ENCODE peak calls at places on chromosomes 1 and 21, in ten cellular contexts. One of them, this sample, is unnamed.
A peak's percentile ranks its signal among the peaks of the same experiment; 100 is the strongest.

GRCh38 chr1:27644369-27645070 is 9.5 kb upstream of the FGR start:
- DNase-seq in AG09309: no peak
- DNase-seq in pancreas: no peak
- DNase-seq in IMR-90: no peak
- DNase-seq in stimulated activated CD4-positive, alpha-beta T cell treated with anti-CD3 and anti-CD28 coated beads, TNF-alpha, amount 100 ng/mL, for 24 hours: no peak
- DNase-seq in NCI-H446: no peak
- DNase-seq in AG08395: no peak
- DNase-seq in BJ: no peak
- DNase-seq in HEK293T: no peak
- DNase-seq in activated gamma-delta T cell treated with Interleukin-2 at 50 U/mL for 16 hours: no peak
- DNase-seq in this sample: no peak

GRCh38 chr1:154584267-154584994 is 16.9 kb downstream of the CHRNB2 start:
- DNase-seq in AG09309: no peak
- DNase-seq in pancreas: no peak
- DNase-seq in IMR-90: no peak
- DNase-seq in stimulated activated CD4-positive, alpha-beta T cell treated with anti-CD3 and anti-CD28 coated beads, TNF-alpha, amount 100 ng/mL, for 24 hours: no peak
- DNase-seq in NCI-H446: no peak
- DNase-seq in AG08395: no peak
- DNase-seq in BJ: no peak
- DNase-seq in HEK293T: no peak
- DNase-seq in activated gamma-delta T cell treated with Interleukin-2 at 50 U/mL for 16 hours: no peak
- DNase-seq in this sample: no peak

GRCh38 chr1:10670190-10670589 is 126.3 kb downstream of the CASZ1 start:
- DNase-seq in AG09309: no peak
- DNase-seq in pancreas: no peak
- DNase-seq in IMR-90: no peak
- DNase-seq in stimulated activated CD4-positive, alpha-beta T cell treated with anti-CD3 and anti-CD28 coated beads, TNF-alpha, amount 100 ng/mL, for 24 hours: no peak
- DNase-seq in NCI-H446: no peak
- DNase-seq in AG08395: no peak
- DNase-seq in BJ: no peak
- DNase-seq in HEK293T: no peak
- DNase-seq in activated gamma-delta T cell treated with Interleukin-2 at 50 U/mL for 16 hours: no peak
- DNase-seq in this sample: no peak

GRCh38 chr1:180230791-180231505 is 884 bp downstream of the LHX4 start:
- DNase-seq in AG09309: no peak
- DNase-seq in pancreas: no peak
- DNase-seq in IMR-90: peak; percentile 51
- DNase-seq in stimulated activated CD4-positive, alpha-beta T cell treated with anti-CD3 and anti-CD28 coated beads, TNF-alpha, amount 100 ng/mL, for 24 hours: no peak
- DNase-seq in NCI-H446: peak; percentile 21
- DNase-seq in AG08395: peak; percentile 51
- DNase-seq in BJ: no peak
- DNase-seq in HEK293T: peak; percentile 61
- DNase-seq in activated gamma-delta T cell treated with Interleukin-2 at 50 U/mL for 16 hours: no peak
- DNase-seq in this sample: no peak

GRCh38 chr1:51313961-51314777 is 16.2 kb downstream of the TTC39A start:
- DNase-seq in AG09309: peak; percentile 64
- DNase-seq in pancreas: peak; percentile 50
- DNase-seq in IMR-90: peak; percentile 87
- DNase-seq in stimulated activated CD4-positive, alpha-beta T cell treated with anti-CD3 and anti-CD28 coated beads, TNF-alpha, amount 100 ng/mL, for 24 hours: no peak
- DNase-seq in NCI-H446: peak; percentile 35
- DNase-seq in AG08395: peak; percentile 76
- DNase-seq in BJ: peak; percentile 59
- DNase-seq in HEK293T: no peak
- DNase-seq in activated gamma-delta T cell treated with Interleukin-2 at 50 U/mL for 16 hours: no peak
- DNase-seq in this sample: no peak

GRCh38 chr1:78114034-78114956 is 68.5 kb downstream of the GIPC2 start:
- DNase-seq in AG09309: peak; percentile 49
- DNase-seq in pancreas: peak; percentile 75
- DNase-seq in IMR-90: peak; percentile 81
- DNase-seq in stimulated activated CD4-positive, alpha-beta T cell treated with anti-CD3 and anti-CD28 coated beads, TNF-alpha, amount 100 ng/mL, for 24 hours: peak; percentile 27
- DNase-seq in NCI-H446: peak; percentile 90
- DNase-seq in AG08395: peak; percentile 66
- DNase-seq in BJ: no peak
- DNase-seq in HEK293T: peak; percentile 83
- DNase-seq in activated gamma-delta T cell treated with Interleukin-2 at 50 U/mL for 16 hours: peak; percentile 40
- DNase-seq in this sample: peak; percentile 46

GRCh38 chr1:178926046-178926445 is 55.2 kb upstream of the ANGPTL1 start:
- DNase-seq in AG09309: no peak
- DNase-seq in pancreas: no peak
- DNase-seq in IMR-90: no peak
- DNase-seq in stimulated activated CD4-positive, alpha-beta T cell treated with anti-CD3 and anti-CD28 coated beads, TNF-alpha, amount 100 ng/mL, for 24 hours: no peak
- DNase-seq in NCI-H446: no peak
- DNase-seq in AG08395: no peak
- DNase-seq in BJ: no peak
- DNase-seq in HEK293T: no peak
- DNase-seq in activated gamma-delta T cell treated with Interleukin-2 at 50 U/mL for 16 hours: no peak
- DNase-seq in this sample: no peak

GRCh38 chr1:232183802-232184201 is 446.1 kb downstream of the SIPA1L2 start:
- DNase-seq in AG09309: no peak
- DNase-seq in pancreas: no peak
- DNase-seq in IMR-90: no peak
- DNase-seq in stimulated activated CD4-positive, alpha-beta T cell treated with anti-CD3 and anti-CD28 coated beads, TNF-alpha, amount 100 ng/mL, for 24 hours: no peak
- DNase-seq in NCI-H446: no peak
- DNase-seq in AG08395: no peak
- DNase-seq in BJ: no peak
- DNase-seq in HEK293T: no peak
- DNase-seq in activated gamma-delta T cell treated with Interleukin-2 at 50 U/mL for 16 hours: no peak
- DNase-seq in this sample: no peak

GRCh38 chr21:27571706-27572105 is 604.8 kb upstream of the ADAMTS5 start:
- DNase-seq in AG09309: peak; percentile 29
- DNase-seq in pancreas: no peak
- DNase-seq in IMR-90: peak; percentile 81
- DNase-seq in stimulated activated CD4-positive, alpha-beta T cell treated with anti-CD3 and anti-CD28 coated beads, TNF-alpha, amount 100 ng/mL, for 24 hours: no peak
- DNase-seq in NCI-H446: no peak
- DNase-seq in AG08395: peak; percentile 31
- DNase-seq in BJ: peak; percentile 62
- DNase-seq in HEK293T: no peak
- DNase-seq in activated gamma-delta T cell treated with Interleukin-2 at 50 U/mL for 16 hours: no peak
- DNase-seq in this sample: no peak

GRCh38 chr1:63960326-63960725 is 186.5 kb downstream of the ROR1 start:
- DNase-seq in AG09309: no peak
- DNase-seq in pancreas: no peak
- DNase-seq in IMR-90: peak; percentile 48
- DNase-seq in stimulated activated CD4-positive, alpha-beta T cell treated with anti-CD3 and anti-CD28 coated beads, TNF-alpha, amount 100 ng/mL, for 24 hours: no peak
- DNase-seq in NCI-H446: no peak
- DNase-seq in AG08395: no peak
- DNase-seq in BJ: no peak
- DNase-seq in HEK293T: no peak
- DNase-seq in activated gamma-delta T cell treated with Interleukin-2 at 50 U/mL for 16 hours: no peak
- DNase-seq in this sample: no peak

GRCh38 chr1:199007423-199007822 is 368.6 kb downstream of the PTPRC start:
- DNase-seq in AG09309: no peak
- DNase-seq in pancreas: no peak
- DNase-seq in IMR-90: no peak
- DNase-seq in stimulated activated CD4-positive, alpha-beta T cell treated with anti-CD3 and anti-CD28 coated beads, TNF-alpha, amount 100 ng/mL, for 24 hours: no peak
- DNase-seq in NCI-H446: no peak
- DNase-seq in AG08395: no peak
- DNase-seq in BJ: no peak
- DNase-seq in HEK293T: no peak
- DNase-seq in activated gamma-delta T cell treated with Interleukin-2 at 50 U/mL for 16 hours: no peak
- DNase-seq in this sample: no peak

GRCh38 chr1:22841754-22842370 is 130.8 kb downstream of the LACTBL1 start:
- DNase-seq in AG09309: no peak
- DNase-seq in pancreas: no peak
- DNase-seq in IMR-90: no peak
- DNase-seq in stimulated activated CD4-positive, alpha-beta T cell treated with anti-CD3 and anti-CD28 coated beads, TNF-alpha, amount 100 ng/mL, for 24 hours: no peak
- DNase-seq in NCI-H446: peak; percentile 95
- DNase-seq in AG08395: peak; percentile 56
- DNase-seq in BJ: no peak
- DNase-seq in HEK293T: no peak
- DNase-seq in activated gamma-delta T cell treated with Interleukin-2 at 50 U/mL for 16 hours: no peak
- DNase-seq in this sample: no peak

GRCh38 chr1:172978595-172978994 is 72.1 kb downstream of the TNFSF18 start:
- DNase-seq in AG09309: no peak
- DNase-seq in pancreas: no peak
- DNase-seq in IMR-90: no peak
- DNase-seq in stimulated activated CD4-positive, alpha-beta T cell treated with anti-CD3 and anti-CD28 coated beads, TNF-alpha, amount 100 ng/mL, for 24 hours: no peak
- DNase-seq in NCI-H446: no peak
- DNase-seq in AG08395: no peak
- DNase-seq in BJ: no peak
- DNase-seq in HEK293T: no peak
- DNase-seq in activated gamma-delta T cell treated with Interleukin-2 at 50 U/mL for 16 hours: no peak
- DNase-seq in this sample: no peak

GRCh38 chr1:2640626-2641025 is 7.8 kb upstream of the MMEL1 start:
- DNase-seq in AG09309: no peak
- DNase-seq in pancreas: no peak
- DNase-seq in IMR-90: no peak
- DNase-seq in stimulated activated CD4-positive, alpha-beta T cell treated with anti-CD3 and anti-CD28 coated beads, TNF-alpha, amount 100 ng/mL, for 24 hours: no peak
- DNase-seq in NCI-H446: no peak
- DNase-seq in AG08395: no peak
- DNase-seq in BJ: no peak
- DNase-seq in HEK293T: no peak
- DNase-seq in activated gamma-delta T cell treated with Interleukin-2 at 50 U/mL for 16 hours: no peak
- DNase-seq in this sample: no peak

GRCh38 chr21:18222346-18222745 is 22.3 kb upstream of the CHODL start:
- DNase-seq in AG09309: no peak
- DNase-seq in pancreas: no peak
- DNase-seq in IMR-90: no peak
- DNase-seq in stimulated activated CD4-positive, alpha-beta T cell treated with anti-CD3 and anti-CD28 coated beads, TNF-alpha, amount 100 ng/mL, for 24 hours: no peak
- DNase-seq in NCI-H446: no peak
- DNase-seq in AG08395: no peak
- DNase-seq in BJ: no peak
- DNase-seq in HEK293T: no peak
- DNase-seq in activated gamma-delta T cell treated with Interleukin-2 at 50 U/mL for 16 hours: no peak
- DNase-seq in this sample: no peak

GRCh38 chr1:39105841-39106765 is 80.0 kb downstream of the NDUFS5 start:
- DNase-seq in AG09309: no peak
- DNase-seq in pancreas: peak; percentile 78
- DNase-seq in IMR-90: no peak
- DNase-seq in stimulated activated CD4-positive, alpha-beta T cell treated with anti-CD3 and anti-CD28 coated beads, TNF-alpha, amount 100 ng/mL, for 24 hours: peak; percentile 36
- DNase-seq in NCI-H446: peak; percentile 32
- DNase-seq in AG08395: no peak
- DNase-seq in BJ: no peak
- DNase-seq in HEK293T: peak; percentile 30
- DNase-seq in activated gamma-delta T cell treated with Interleukin-2 at 50 U/mL for 16 hours: no peak
- DNase-seq in this sample: peak; percentile 54

GRCh38 chr1:191432817-191433216 is 725.4 kb upstream of the RGS18 start:
- DNase-seq in AG09309: no peak
- DNase-seq in pancreas: no peak
- DNase-seq in IMR-90: no peak
- DNase-seq in stimulated activated CD4-positive, alpha-beta T cell treated with anti-CD3 and anti-CD28 coated beads, TNF-alpha, amount 100 ng/mL, for 24 hours: no peak
- DNase-seq in NCI-H446: no peak
- DNase-seq in AG08395: no peak
- DNase-seq in BJ: no peak
- DNase-seq in HEK293T: no peak
- DNase-seq in activated gamma-delta T cell treated with Interleukin-2 at 50 U/mL for 16 hours: no peak
- DNase-seq in this sample: no peak

GRCh38 chr1:149942207-149942606 is 5.5 kb upstream of the MTMR11 start:
- DNase-seq in AG09309: no peak
- DNase-seq in pancreas: no peak
- DNase-seq in IMR-90: peak; percentile 41
- DNase-seq in stimulated activated CD4-positive, alpha-beta T cell treated with anti-CD3 and anti-CD28 coated beads, TNF-alpha, amount 100 ng/mL, for 24 hours: no peak
- DNase-seq in NCI-H446: peak; percentile 25
- DNase-seq in AG08395: peak; percentile 21
- DNase-seq in BJ: no peak
- DNase-seq in HEK293T: peak; percentile 69
- DNase-seq in activated gamma-delta T cell treated with Interleukin-2 at 50 U/mL for 16 hours: no peak
- DNase-seq in this sample: no peak

GRCh38 chr1:92536593-92537332 is 50.0 kb upstream of the GFI1 start:
- DNase-seq in AG09309: no peak
- DNase-seq in pancreas: no peak
- DNase-seq in IMR-90: peak; percentile 65
- DNase-seq in stimulated activated CD4-positive, alpha-beta T cell treated with anti-CD3 and anti-CD28 coated beads, TNF-alpha, amount 100 ng/mL, for 24 hours: no peak
- DNase-seq in NCI-H446: no peak
- DNase-seq in AG08395: peak; percentile 5
- DNase-seq in BJ: no peak
- DNase-seq in HEK293T: no peak
- DNase-seq in activated gamma-delta T cell treated with Interleukin-2 at 50 U/mL for 16 hours: no peak
- DNase-seq in this sample: peak; percentile 68

GRCh38 chr1:43774359-43774758 is 67.0 kb downstream of the ST3GAL3 start:
- DNase-seq in AG09309: peak; percentile 46
- DNase-seq in pancreas: no peak
- DNase-seq in IMR-90: peak; percentile 84
- DNase-seq in stimulated activated CD4-positive, alpha-beta T cell treated with anti-CD3 and anti-CD28 coated beads, TNF-alpha, amount 100 ng/mL, for 24 hours: no peak
- DNase-seq in NCI-H446: no peak
- DNase-seq in AG08395: peak; percentile 72
- DNase-seq in BJ: no peak
- DNase-seq in HEK293T: no peak
- DNase-seq in activated gamma-delta T cell treated with Interleukin-2 at 50 U/mL for 16 hours: no peak
- DNase-seq in this sample: no peak

GRCh38 chr1:209706622-209707021 is 2.0 kb downstream of the HSD11B1 start:
- DNase-seq in AG09309: no peak
- DNase-seq in pancreas: no peak
- DNase-seq in IMR-90: no peak
- DNase-seq in stimulated activated CD4-positive, alpha-beta T cell treated with anti-CD3 and anti-CD28 coated beads, TNF-alpha, amount 100 ng/mL, for 24 hours: no peak
- DNase-seq in NCI-H446: no peak
- DNase-seq in AG08395: no peak
- DNase-seq in BJ: no peak
- DNase-seq in HEK293T: no peak
- DNase-seq in activated gamma-delta T cell treated with Interleukin-2 at 50 U/mL for 16 hours: no peak
- DNase-seq in this sample: no peak

GRCh38 chr1:247639381-247639981 is 34.1 kb downstream of the OR2G3 start:
- DNase-seq in AG09309: no peak
- DNase-seq in pancreas: peak; percentile 62
- DNase-seq in IMR-90: peak; percentile 4
- DNase-seq in stimulated activated CD4-positive, alpha-beta T cell treated with anti-CD3 and anti-CD28 coated beads, TNF-alpha, amount 100 ng/mL, for 24 hours: peak; percentile 47
- DNase-seq in NCI-H446: no peak
- DNase-seq in AG08395: no peak
- DNase-seq in BJ: no peak
- DNase-seq in HEK293T: no peak
- DNase-seq in activated gamma-delta T cell treated with Interleukin-2 at 50 U/mL for 16 hours: peak; percentile 24
- DNase-seq in this sample: no peak

GRCh38 chr1:36322786-36323635 is 434 bp downstream of the EVA1B start:
- DNase-seq in AG09309: peak; percentile 13
- DNase-seq in pancreas: no peak
- DNase-seq in IMR-90: peak; percentile 59
- DNase-seq in stimulated activated CD4-positive, alpha-beta T cell treated with anti-CD3 and anti-CD28 coated beads, TNF-alpha, amount 100 ng/mL, for 24 hours: no peak
- DNase-seq in NCI-H446: no peak
- DNase-seq in AG08395: peak; percentile 54
- DNase-seq in BJ: no peak
- DNase-seq in HEK293T: no peak
- DNase-seq in activated gamma-delta T cell treated with Interleukin-2 at 50 U/mL for 16 hours: peak; percentile 30
- DNase-seq in this sample: no peak

GRCh38 chr1:228702433-228702832 is 32.8 kb upstream of the RHOU start:
- DNase-seq in AG09309: no peak
- DNase-seq in pancreas: no peak
- DNase-seq in IMR-90: no peak
- DNase-seq in stimulated activated CD4-positive, alpha-beta T cell treated with anti-CD3 and anti-CD28 coated beads, TNF-alpha, amount 100 ng/mL, for 24 hours: no peak
- DNase-seq in NCI-H446: no peak
- DNase-seq in AG08395: no peak
- DNase-seq in BJ: no peak
- DNase-seq in HEK293T: no peak
- DNase-seq in activated gamma-delta T cell treated with Interleukin-2 at 50 U/mL for 16 hours: no peak
- DNase-seq in this sample: no peak

GRCh38 chr1:187680823-187681222 is 852.1 kb downstream of the PLA2G4A start:
- DNase-seq in AG09309: no peak
- DNase-seq in pancreas: no peak
- DNase-seq in IMR-90: peak; percentile 86
- DNase-seq in stimulated activated CD4-positive, alpha-beta T cell treated with anti-CD3 and anti-CD28 coated beads, TNF-alpha, amount 100 ng/mL, for 24 hours: no peak
- DNase-seq in NCI-H446: no peak
- DNase-seq in AG08395: no peak
- DNase-seq in BJ: no peak
- DNase-seq in HEK293T: no peak
- DNase-seq in activated gamma-delta T cell treated with Interleukin-2 at 50 U/mL for 16 hours: no peak
- DNase-seq in this sample: no peak

GRCh38 chr1:231590453-231591198 is 36.0 kb upstream of the DISC1 start:
- DNase-seq in AG09309: peak; percentile 39
- DNase-seq in pancreas: peak; percentile 54
- DNase-seq in IMR-90: peak; percentile 83
- DNase-seq in stimulated activated CD4-positive, alpha-beta T cell treated with anti-CD3 and anti-CD28 coated beads, TNF-alpha, amount 100 ng/mL, for 24 hours: peak; percentile 10
- DNase-seq in NCI-H446: peak; percentile 53
- DNase-seq in AG08395: peak; percentile 63
- DNase-seq in BJ: no peak
- DNase-seq in HEK293T: peak; percentile 67
- DNase-seq in activated gamma-delta T cell treated with Interleukin-2 at 50 U/mL for 16 hours: peak; percentile 27
- DNase-seq in this sample: no peak

GRCh38 chr1:240244968-240245628 is 153.4 kb downstream of the FMN2 start:
- DNase-seq in AG09309: peak; percentile 79
- DNase-seq in pancreas: no peak
- DNase-seq in IMR-90: peak; percentile 90
- DNase-seq in stimulated activated CD4-positive, alpha-beta T cell treated with anti-CD3 and anti-CD28 coated beads, TNF-alpha, amount 100 ng/mL, for 24 hours: no peak
- DNase-seq in NCI-H446: no peak
- DNase-seq in AG08395: peak; percentile 85
- DNase-seq in BJ: peak; percentile 69
- DNase-seq in HEK293T: no peak
- DNase-seq in activated gamma-delta T cell treated with Interleukin-2 at 50 U/mL for 16 hours: no peak
- DNase-seq in this sample: no peak

GRCh38 chr1:21926814-21927530 is 10.1 kb downstream of the HSPG2 start:
- DNase-seq in AG09309: no peak
- DNase-seq in pancreas: no peak
- DNase-seq in IMR-90: peak; percentile 82
- DNase-seq in stimulated activated CD4-positive, alpha-beta T cell treated with anti-CD3 and anti-CD28 coated beads, TNF-alpha, amount 100 ng/mL, for 24 hours: no peak
- DNase-seq in NCI-H446: no peak
- DNase-seq in AG08395: peak; percentile 89
- DNase-seq in BJ: peak; percentile 61
- DNase-seq in HEK293T: no peak
- DNase-seq in activated gamma-delta T cell treated with Interleukin-2 at 50 U/mL for 16 hours: no peak
- DNase-seq in this sample: no peak